ENCODE peak calls at places on chromosome 22, in eight cellular contexts. Q is transverse colon, O is A549, L is sigmoid colon, J is tibial nerve, U is esophagus muscularis mucosa, Y is suprapubic skin, H is K562. A is an unnamed sample.

GRCh38 chr22:45656577-45656976 is 15.1 kb upstream of the ATXN10 start:
- DNase-seq in U (no peak), L (no peak), O (no peak), Y (no peak), H (no peak), Q (no peak), J (no peak), A (no peak)

GRCh38 chr22:45994516-45995404 is 17.8 kb upstream of the WNT7B start:
- DNase-seq in U (no peak), Q (peak), H (peak), J (peak), L (peak), Y (peak), O (peak), A (peak)

GRCh38 chr22:35230839-35231584 is 26.3 kb upstream of the HMGXB4 start:
- DNase-seq in O (no peak), Y (no peak), Q (peak), U (no peak), H (peak), J (no peak), L (no peak), A (no peak)

GRCh38 chr22:50691521-50691920 is 18.9 kb downstream of the SHANK3 start:
- DNase-seq in O (no peak), H (peak), U (no peak), L (no peak), Y (no peak), Q (peak), J (peak), A (no peak)

GRCh38 chr22:49660794-49661781 is 166.6 kb downstream of the BRD1 start:
- DNase-seq in O (no peak), H (no peak), Y (peak), Q (peak), U (no peak), L (peak), J (no peak), A (no peak)

GRCh38 chr22:23751441-23751996 is 607 bp upstream of the ZNF70 start:
- DNase-seq in J (no peak), Y (no peak), O (no peak), L (peak), H (peak), U (no peak), Q (peak), A (peak)

GRCh38 chr22:24379536-24379935 is 47.9 kb upstream of the ADORA2A start:
- DNase-seq in U (no peak), Y (no peak), J (no peak), H (no peak), Q (no peak), L (no peak), O (no peak), A (no peak)

GRCh38 chr22:33568934-33569496 is 351.3 kb downstream of the LARGE1 start:
- DNase-seq in U (no peak), O (no peak), H (no peak), J (no peak), Q (no peak), L (no peak), Y (no peak), A (no peak)

GRCh38 chr22:45998638-45999378 is 21.8 kb upstream of the WNT7B start:
- DNase-seq in L (peak), H (no peak), U (no peak), O (no peak), Y (peak), J (no peak), Q (no peak), A (peak)

GRCh38 chr22:17470880-17471500 is 92.3 kb upstream of the SLC25A18 start:
- DNase-seq in Q (no peak), O (no peak), H (no peak), L (no peak), Y (no peak), J (no peak), U (no peak), A (no peak)

GRCh38 chr22:41966607-41967240 is 2.5 kb upstream of the SEPTIN3 start:
- DNase-seq in O (peak), L (no peak), J (no peak), H (peak), Q (peak), U (no peak), Y (no peak), A (no peak)

GRCh38 chr22:41028841-41029240 is 63.6 kb upstream of the EP300 start:
- DNase-seq in U (no peak), J (no peak), L (no peak), O (no peak), Q (no peak), Y (no peak), H (no peak), A (no peak)

GRCh38 chr22:50260801-50261614 is 475 bp downstream of the MAPK12 start:
- DNase-seq in L (no peak), J (no peak), O (no peak), H (peak), Y (no peak), Q (no peak), U (no peak), A (no peak)

GRCh38 chr22:45475876-45476514 is 26.7 kb upstream of the FBLN1 start:
- DNase-seq in Y (peak), J (peak), H (no peak), U (no peak), L (no peak), Q (no peak), O (no peak), A (peak)

GRCh38 chr22:26762503-26763170 is 105.2 kb downstream of the MIAT start:
- DNase-seq in J (no peak), Y (no peak), H (no peak), L (no peak), O (no peak), Q (no peak), U (no peak), A (no peak)

GRCh38 chr22:26757496-26757895 is 100.1 kb downstream of the MIAT start:
- DNase-seq in L (no peak), O (no peak), Q (no peak), U (no peak), Y (no peak), H (no peak), J (no peak), A (no peak)

GRCh38 chr22:26753125-26753862 is 95.9 kb downstream of the MIAT start:
- DNase-seq in O (no peak), H (no peak), Q (no peak), J (no peak), U (no peak), L (no peak), Y (no peak), A (no peak)

GRCh38 chr22:26751217-26751616 is 93.8 kb downstream of the MIAT start:
- DNase-seq in Q (no peak), U (no peak), J (no peak), H (no peak), Y (no peak), L (no peak), O (peak), A (no peak)

GRCh38 chr22:26756675-26757293 is 99.4 kb downstream of the MIAT start:
- DNase-seq in Q (peak), U (no peak), H (peak), J (peak), Y (no peak), L (peak), O (no peak), A (peak)
- TF ChIP-seq EP300 in Q (no peak), U (no peak), H (no peak), J (no peak), Y (no peak), L (no peak), O (no peak), A (no peak)

GRCh38 chr22:30390974-30391691 is 3.9 kb upstream of the RNF215 start:
- DNase-seq in U (no peak), Y (no peak), Q (peak), L (no peak), H (peak), O (peak), J (no peak), A (peak)
- TF ChIP-seq EP300 in U (no peak), Y (no peak), Q (no peak), L (no peak), H (no peak), O (no peak), J (no peak), A (no peak)

GRCh38 chr22:19291218-19291579 is 320 bp downstream of the CLTCL1 start:
- DNase-seq in Q (peak), Y (peak), L (peak), J (no peak), O (no peak), H (peak), U (peak), A (no peak)
- TF ChIP-seq EP300 in Q (no peak), Y (no peak), L (no peak), J (no peak), O (no peak), H (no peak), U (no peak), A (no peak)

DNA sequence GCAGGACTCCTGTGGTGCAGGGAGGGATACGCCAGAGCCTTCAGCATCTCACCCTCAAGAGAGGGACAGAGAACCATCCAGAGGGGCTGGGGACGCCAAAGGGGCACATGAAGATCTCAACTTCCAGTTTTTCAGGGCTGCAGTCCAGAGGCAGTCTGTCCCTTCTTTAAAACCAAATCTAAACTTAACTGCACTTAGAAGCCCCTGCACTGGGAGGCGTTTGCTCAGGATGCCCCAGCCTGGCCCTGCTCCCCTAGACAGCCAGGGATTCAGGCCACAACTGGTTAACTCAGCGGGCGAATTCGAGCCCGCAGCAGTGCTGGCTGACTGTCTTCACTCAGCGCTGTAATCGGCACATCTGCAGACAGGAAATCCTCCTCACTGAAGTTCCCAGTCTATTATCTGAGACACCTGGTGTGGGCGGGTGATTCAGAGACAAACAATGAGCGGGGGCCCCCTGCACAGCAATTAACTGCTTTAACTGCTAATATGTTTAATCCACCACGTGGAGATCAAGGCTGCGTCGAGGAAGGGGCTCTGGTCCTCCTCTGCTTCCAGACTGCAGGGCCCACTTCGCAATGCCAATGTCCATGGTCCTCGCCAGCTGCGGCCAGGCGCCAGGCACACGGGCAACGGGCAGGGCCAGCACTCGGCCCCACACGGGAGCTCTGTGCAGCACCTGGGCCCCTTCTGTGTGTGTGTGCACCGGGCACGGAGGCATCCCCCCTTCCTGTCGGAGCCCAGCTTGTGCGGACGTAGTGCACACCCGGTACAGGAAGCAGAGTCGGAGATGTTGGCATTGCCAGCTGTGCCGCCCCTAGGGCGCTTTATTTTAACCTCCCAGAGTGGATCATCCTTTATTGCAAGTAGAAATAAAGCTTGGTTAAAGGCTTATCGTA is 36.9 kb upstream of the GNB1L start:
- DNase-seq in Q (no peak), J (no peak), O (no peak), H (peak), L (no peak), Y (no peak), U (no peak), A (no peak)
- TF ChIP-seq EP300 in Q (no peak), J (no peak), O (no peak), H (peak), L (no peak), Y (no peak), U (no peak), A (no peak)

GRCh38 chr22:22410121-22410520 is 98.4 kb downstream of the ZNF280B start:
- DNase-seq in Q (peak), H (no peak), J (peak), O (no peak), L (no peak), Y (no peak), U (peak), A (no peak)
- TF ChIP-seq EP300 in Q (no peak), H (no peak), J (no peak), O (no peak), L (no peak), Y (no peak), U (no peak), A (no peak)

GRCh38 chr22:38968801-38969200 is 11.4 kb downstream of the APOBEC3A start:
- DNase-seq in Y (no peak), U (no peak), L (no peak), J (no peak), Q (no peak), O (no peak), H (no peak), A (no peak)
- TF ChIP-seq EP300 in Y (no peak), U (no peak), L (no peak), J (no peak), Q (no peak), O (no peak), H (no peak), A (no peak)

DNA sequence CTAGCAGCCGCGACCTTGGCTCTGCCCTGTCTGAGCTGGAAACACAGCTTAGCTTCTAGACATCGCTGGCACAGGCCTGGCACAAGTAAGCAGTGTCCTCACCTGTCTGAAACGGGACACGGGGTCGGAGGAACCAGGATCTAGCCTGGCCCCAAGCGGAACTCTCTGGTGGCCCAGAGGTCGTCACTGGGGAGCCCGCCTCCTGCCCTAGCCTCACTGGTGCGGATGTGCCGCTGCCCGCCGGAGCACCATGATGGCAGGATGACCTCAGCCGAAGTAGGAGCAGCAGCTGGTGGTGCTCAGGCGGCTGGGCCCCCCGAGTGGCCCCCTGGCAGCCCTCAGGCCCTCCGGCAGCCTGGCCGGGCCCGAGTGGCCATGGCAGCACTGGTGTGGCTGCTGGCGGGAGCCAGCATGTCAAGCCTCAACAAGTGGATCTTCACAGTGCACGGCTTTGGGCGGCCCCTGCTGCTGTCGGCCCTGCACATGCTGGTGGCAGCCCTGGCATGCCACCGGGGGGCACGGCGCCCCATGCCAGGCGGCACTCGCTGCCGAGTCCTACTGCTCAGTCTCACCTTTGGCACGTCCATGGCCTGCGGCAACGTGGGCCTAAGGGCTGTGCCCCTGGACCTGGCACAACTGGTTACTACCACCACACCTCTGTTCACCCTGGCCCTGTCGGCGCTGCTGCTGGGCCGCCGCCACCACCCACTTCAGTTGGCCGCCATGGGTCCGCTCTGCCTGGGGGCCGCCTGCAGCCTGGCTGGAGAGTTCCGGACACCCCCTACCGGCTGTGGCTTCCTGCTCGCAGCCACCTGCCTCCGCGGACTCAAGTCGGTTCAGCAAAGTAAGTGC is 871 bp downstream of the SLC35E4 start:
- DNase-seq in Y (no peak), Q (peak), H (no peak), O (no peak), L (no peak), J (no peak), U (no peak), A (peak)
- TF ChIP-seq EP300 in Y (no peak), Q (no peak), H (no peak), O (no peak), L (no peak), J (no peak), U (no peak), A (no peak)